ENCODE peak calls at places on chromosomes 3 and 15, in ten cellular contexts. P is ascending aorta, Z is esophagus squamous epithelium, U is A549, L is stomach, E is HFF-Myc, H is body of pancreas, D is cardiac fibroblast, F is psoas muscle, G is thoracic aorta. C is an unnamed sample.
A peak's percentile ranks its signal among the peaks of the same experiment; 100 is the strongest.

GRCh38 chr15:37034392-37034791 is 66.0 kb downstream of the MEIS2 start:
- DNase-seq in P (no peak), Z (no peak), U (no peak), L (no peak), E (no peak), H (no peak), D (no peak), F (no peak), G (no peak), C (no peak)

GRCh38 chr3:4797201-4797600 is 182.0 kb upstream of the BHLHE40 start:
- DNase-seq in P (no peak), Z (no peak), U (no peak), L (no peak), E (no peak), H (no peak), D (peak; percentile 15), F (no peak), G (no peak), C (no peak)

GRCh38 chr3:94019659-94020058 is 8.7 kb downstream of the STX19 start:
- DNase-seq in P (no peak), Z (no peak), U (no peak), L (no peak), E (no peak), H (no peak), D (no peak), F (no peak), G (no peak), C (no peak)

GRCh38 chr3:182364723-182365650 is 428.3 kb upstream of the ATP11B start:
- DNase-seq in P (no peak), Z (no peak), U (no peak), L (peak; percentile 78), E (no peak), H (peak; percentile 5), D (no peak), F (peak; percentile 14), G (no peak), C (peak; percentile 1)

GRCh38 chr3:38627956-38628355 is 21.5 kb downstream of the SCN5A start:
- DNase-seq in P (no peak), Z (no peak), U (peak; percentile 17), L (no peak), E (no peak), H (no peak), D (peak; percentile 9), F (no peak), G (no peak), C (peak; percentile 9)

GRCh38 chr3:47836986-47837385 is 34.0 kb downstream of the DHX30 start:
- DNase-seq in P (no peak), Z (no peak), U (no peak), L (no peak), E (no peak), H (no peak), D (no peak), F (no peak), G (no peak), C (no peak)

GRCh38 chr3:52109556-52110380 is 44.5 kb downstream of the POC1A start:
- DNase-seq in P (no peak), Z (no peak), U (no peak), L (no peak), E (no peak), H (no peak), D (no peak), F (no peak), G (no peak), C (peak; percentile 68)

GRCh38 chr15:50321680-50322079 is 33.3 kb downstream of the GABPB1 start:
- DNase-seq in P (no peak), Z (no peak), U (no peak), L (no peak), E (no peak), H (no peak), D (no peak), F (no peak), G (no peak), C (no peak)

GRCh38 chr3:150083653-150084037 is 113.0 kb upstream of the PFN2 start:
- DNase-seq in P (no peak), Z (no peak), U (no peak), L (no peak), E (no peak), H (no peak), D (no peak), F (no peak), G (no peak), C (peak; percentile 41)

GRCh38 chr15:78075490-78076230 is 1.9 kb downstream of the TBC1D2B start:
- DNase-seq in P (no peak), Z (no peak), U (peak; percentile 38), L (peak; percentile 64), E (no peak), H (peak; percentile 74), D (peak; percentile 96), F (no peak), G (no peak), C (peak; percentile 94)

GRCh38 chr3:187169231-187169960 is 27.9 kb upstream of the RTP1 start:
- DNase-seq in P (no peak), Z (no peak), U (no peak), L (no peak), E (no peak), H (no peak), D (peak; percentile 44), F (no peak), G (no peak), C (no peak)

GRCh38 chr15:98403569-98403968 is 244.8 kb upstream of the IGF1R start:
- DNase-seq in P (no peak), Z (no peak), U (no peak), L (no peak), E (no peak), H (no peak), D (no peak), F (no peak), G (no peak), C (no peak)

GRCh38 chr3:133712017-133712416 is 34.2 kb upstream of the TF start:
- DNase-seq in P (no peak), Z (no peak), U (no peak), L (no peak), E (no peak), H (peak; percentile 28), D (no peak), F (no peak), G (no peak), C (no peak)

GRCh38 chr3:109921509-109921908 is 584.2 kb upstream of the DPPA4 start:
- DNase-seq in P (no peak), Z (no peak), U (no peak), L (no peak), E (no peak), H (no peak), D (no peak), F (no peak), G (no peak), C (no peak)

GRCh38 chr3:46454209-46454595 is 10.5 kb downstream of the LTF start:
- DNase-seq in P (no peak), Z (no peak), U (no peak), L (no peak), E (no peak), H (no peak), D (no peak), F (no peak), G (no peak), C (no peak)

GRCh38 chr3:3799173-3800075 is at the start of gene LRRN1:
- DNase-seq in P (no peak), Z (peak; percentile 6), U (no peak), L (peak; percentile 76), E (no peak), H (peak; percentile 82), D (no peak), F (peak; percentile 69), G (no peak), C (no peak)

DNA sequence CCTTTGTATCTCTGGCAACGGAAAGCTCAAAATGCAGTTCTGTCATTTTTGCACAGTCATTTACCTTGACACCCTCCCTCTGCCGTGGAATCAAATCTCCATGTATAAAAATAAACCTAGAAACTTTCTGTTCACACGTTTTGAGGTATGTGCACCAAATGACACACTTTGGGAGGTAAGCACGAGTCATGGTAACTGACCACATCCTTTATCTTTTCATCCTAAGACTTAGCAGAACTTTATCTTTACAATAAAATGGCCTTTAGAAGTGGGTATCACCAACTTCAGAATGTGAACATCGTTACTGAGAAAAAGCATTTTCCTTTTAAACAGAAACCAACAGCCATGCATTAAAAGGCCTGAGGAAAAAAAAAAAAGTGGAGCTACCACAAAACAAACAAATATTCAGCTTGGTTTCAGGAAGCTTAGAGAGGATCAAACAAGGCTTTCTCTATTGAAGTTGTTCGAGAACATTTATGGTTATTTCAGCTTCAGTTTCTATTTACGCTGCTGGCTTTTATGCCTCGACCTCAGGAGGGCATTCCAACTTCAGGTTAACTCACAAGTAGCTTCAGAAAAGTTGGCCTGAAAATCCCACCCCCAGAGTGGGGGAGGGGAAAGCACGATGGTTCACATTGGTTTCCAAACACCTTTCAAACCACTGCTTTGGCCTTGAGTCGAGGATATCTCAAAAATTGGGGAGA is 171.1 kb upstream of the ICE2 start:
- DNase-seq in P (no peak), Z (no peak), U (no peak), L (no peak), E (no peak), H (no peak), D (peak; percentile 11), F (no peak), G (no peak), C (no peak)
- H3K4me3 ChIP-seq in P (no peak overlapping the region), Z (no peak overlapping the region), U (no peak overlapping the region), L (no peak overlapping the region), E (no peak overlapping the region), H (no peak overlapping the region), D (no peak overlapping the region), F (peak overlapping the region; percentile 10), G (no peak overlapping the region), C (no peak overlapping the region)

DNA sequence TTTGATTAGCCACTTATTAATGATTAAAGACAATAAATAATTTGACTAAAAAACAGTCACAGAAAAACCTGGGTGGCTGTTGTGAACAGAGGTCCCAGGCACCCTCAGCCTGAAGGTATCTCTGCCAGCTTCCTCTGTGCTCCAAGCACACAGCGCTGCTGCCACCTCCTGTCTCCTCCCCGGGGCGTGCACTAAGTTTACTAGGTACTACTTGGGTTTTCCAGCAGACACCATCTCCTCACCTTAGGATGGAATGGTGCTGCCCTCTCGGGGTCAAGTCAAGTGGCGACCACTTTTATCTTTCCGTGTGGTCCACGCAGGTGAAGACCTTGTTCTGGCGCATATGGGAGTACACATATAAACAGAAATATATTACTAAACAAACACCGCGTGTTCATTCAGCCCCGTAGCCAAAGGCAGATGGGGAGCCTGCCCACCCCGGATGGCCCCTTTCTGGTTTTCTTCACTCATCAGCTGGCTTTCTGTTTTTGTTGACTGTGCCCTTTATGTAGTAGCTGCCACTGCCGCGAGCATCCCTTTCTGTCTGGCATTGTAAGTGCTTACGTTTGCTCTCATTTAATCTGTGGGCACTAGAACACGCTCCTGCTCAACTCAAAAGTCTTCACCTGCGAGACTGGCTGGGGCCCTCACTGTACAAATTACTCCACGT is 128.0 kb downstream of the LRIG1 start:
- DNase-seq in P (no peak), Z (no peak), U (peak; percentile 9), L (no peak), E (no peak), H (peak; percentile 79), D (peak; percentile 15), F (no peak), G (no peak), C (peak; percentile 12)
- TF ChIP-seq CTCF in P (no peak), Z (no peak), U (no peak), L (no peak), E (peak; percentile 43), H (peak; percentile 55), D (peak; percentile 4), F (peak; percentile 31), G (no peak), C (peak; percentile 6)

GRCh38 chr3:98829246-98829832 is 66.2 kb downstream of the ST3GAL6 start:
- DNase-seq in P (no peak), Z (no peak), U (no peak), L (no peak), E (no peak), H (no peak), D (no peak), F (no peak), G (no peak), C (no peak)
- H3K4me3 ChIP-seq in P (no peak overlapping the region), Z (no peak overlapping the region), U (no peak overlapping the region), L (no peak overlapping the region), E (no peak overlapping the region), H (no peak overlapping the region), D (no peak overlapping the region), F (no peak overlapping the region), G (no peak overlapping the region), C (no peak overlapping the region)

GRCh38 chr15:57278439-57278838 is 97.9 kb upstream of the CGNL1 start:
- DNase-seq in P (no peak), Z (no peak), U (no peak), L (no peak), E (no peak), H (no peak), D (no peak), F (no peak), G (no peak), C (no peak)
- TF ChIP-seq CTCF in P (no peak), Z (no peak), U (no peak), L (no peak), E (no peak), H (no peak), D (no peak), F (no peak), G (no peak), C (no peak)

C was measured in fibroblast of pulmonary artery.